ENCODE peak calls at places on chromosomes 2 and 18, in four cellular contexts. One of them, this sample, is unnamed.

GRCh38 chr2:151102196-151102692 is 159.4 kb downstream of the RBM43 start:
- DNase-seq in colonic mucosa: no peak
- DNase-seq in Kasumi-1: no peak
- DNase-seq in A172: no peak
- DNase-seq in this sample: no peak

GRCh38 chr18:46950064-46950656 is 32.8 kb downstream of the KATNAL2 start:
- DNase-seq in Kasumi-1: peak; percentile 34
- DNase-seq in A172: no peak
- DNase-seq in colonic mucosa: no peak
- DNase-seq in this sample: no peak

GRCh38 chr2:26462100-26462499 is 15.8 kb downstream of the OTOF start:
- DNase-seq in Kasumi-1: no peak
- DNase-seq in A172: no peak
- DNase-seq in colonic mucosa: no peak
- DNase-seq in this sample: no peak

GRCh38 chr2:98465456-98466201 is 21.0 kb downstream of the INPP4A start:
- DNase-seq in colonic mucosa: peak; percentile 79
- DNase-seq in Kasumi-1: peak; percentile 95
- DNase-seq in A172: peak; percentile 79
- DNase-seq in this sample: no peak

GRCh38 chr2:188294547-188294946 is 2.9 kb downstream of the GULP1 start:
- DNase-seq in colonic mucosa: no peak
- DNase-seq in A172: no peak
- DNase-seq in Kasumi-1: no peak
- DNase-seq in this sample: no peak

GRCh38 chr18:78737006-78737915 is 242.4 kb upstream of the SALL3 start:
- DNase-seq in A172: no peak
- DNase-seq in colonic mucosa: peak; percentile 9
- DNase-seq in Kasumi-1: no peak
- DNase-seq in this sample: no peak

GRCh38 chr18:23301971-23302370 is 151.1 kb upstream of the RIOK3 start:
- DNase-seq in Kasumi-1: no peak
- DNase-seq in colonic mucosa: no peak
- DNase-seq in A172: no peak
- DNase-seq in this sample: no peak

GRCh38 chr2:95074663-95075439 is 46.8 kb downstream of the MRPS5 start:
- DNase-seq in A172: no peak
- DNase-seq in Kasumi-1: no peak
- DNase-seq in colonic mucosa: no peak
- DNase-seq in this sample: no peak

GRCh38 chr18:48020337-48021250 is 90.1 kb upstream of the SMAD2 start:
- DNase-seq in Kasumi-1: no peak
- DNase-seq in A172: no peak
- DNase-seq in colonic mucosa: no peak
- DNase-seq in this sample: no peak

GRCh38 chr2:46803911-46804670 is 111.5 kb downstream of the MCFD2 start:
- DNase-seq in colonic mucosa: peak; percentile 18
- DNase-seq in Kasumi-1: no peak
- DNase-seq in A172: peak; percentile 98
- DNase-seq in this sample: no peak

GRCh38 chr2:33579226-33579625 is 19.9 kb downstream of the FAM98A start:
- DNase-seq in Kasumi-1: no peak
- DNase-seq in A172: no peak
- DNase-seq in colonic mucosa: no peak
- DNase-seq in this sample: no peak

GRCh38 chr2:174341995-174342571 is 7.3 kb downstream of the SP9 start:
- DNase-seq in Kasumi-1: no peak
- DNase-seq in colonic mucosa: no peak
- DNase-seq in A172: no peak
- DNase-seq in this sample: no peak

GRCh38 chr18:10705291-10705690 is 179.5 kb downstream of the NAPG start:
- DNase-seq in colonic mucosa: no peak
- DNase-seq in A172: no peak
- DNase-seq in Kasumi-1: no peak
- DNase-seq in this sample: no peak

GRCh38 chr2:162091325-162092007 is 17.5 kb upstream of the DPP4 start:
- DNase-seq in colonic mucosa: peak; percentile 81
- DNase-seq in Kasumi-1: no peak
- DNase-seq in A172: peak; percentile 73
- DNase-seq in this sample: peak; percentile 95

GRCh38 chr2:215876937-215877238 is 136.5 kb downstream of the MREG start:
- DNase-seq in A172: no peak
- DNase-seq in Kasumi-1: no peak
- DNase-seq in colonic mucosa: no peak
- DNase-seq in this sample: no peak

GRCh38 chr2:60353863-60354262 is 199.6 kb downstream of the BCL11A start:
- DNase-seq in Kasumi-1: no peak
- DNase-seq in colonic mucosa: no peak
- DNase-seq in A172: no peak
- DNase-seq in this sample: no peak

GRCh38 chr2:137675584-137676327 is 288.5 kb upstream of the HNMT start:
- DNase-seq in A172: no peak
- DNase-seq in colonic mucosa: no peak
- DNase-seq in Kasumi-1: no peak
- DNase-seq in this sample: no peak

GRCh38 chr2:172333626-172334330 is 93.6 kb upstream of the ITGA6 start:
- DNase-seq in colonic mucosa: no peak
- DNase-seq in Kasumi-1: no peak
- DNase-seq in A172: no peak
- DNase-seq in this sample: no peak

GRCh38 chr18:36711813-36712444 is 116.9 kb downstream of the TPGS2 start:
- DNase-seq in Kasumi-1: no peak
- DNase-seq in A172: peak; percentile 95
- DNase-seq in colonic mucosa: no peak
- DNase-seq in this sample: peak; percentile 81

GRCh38 chr2:165058471-165059265 is 103.3 kb upstream of the SLC38A11 start:
- DNase-seq in Kasumi-1: no peak
- DNase-seq in colonic mucosa: no peak
- DNase-seq in A172: no peak
- DNase-seq in this sample: no peak

GRCh38 chr2:113211226-113212105 is 37.7 kb downstream of the PSD4 start:
- DNase-seq in colonic mucosa: no peak
- DNase-seq in A172: peak; percentile 95
- DNase-seq in Kasumi-1: no peak
- DNase-seq in this sample: peak; percentile 92

GRCh38 chr2:240224676-240225075 is 84.2 kb upstream of the OTOS start:
- DNase-seq in Kasumi-1: no peak
- DNase-seq in colonic mucosa: no peak
- DNase-seq in A172: peak; percentile 81
- DNase-seq in this sample: peak; percentile 38

GRCh38 chr2:241629762-241630435 is 7.1 kb downstream of the THAP4 start:
- DNase-seq in colonic mucosa: no peak
- DNase-seq in Kasumi-1: no peak
- DNase-seq in A172: no peak
- DNase-seq in this sample: no peak

GRCh38 chr18:5073026-5073944 is 123.8 kb downstream of the AKAIN1 start:
- DNase-seq in A172: peak; percentile 12
- DNase-seq in colonic mucosa: no peak
- DNase-seq in Kasumi-1: peak; percentile 52
- DNase-seq in this sample: peak; percentile 22

GRCh38 chr18:79718878-79719477 is 39.4 kb downstream of the CTDP1 start:
- DNase-seq in colonic mucosa: no peak
- DNase-seq in Kasumi-1: no peak
- DNase-seq in A172: no peak
- DNase-seq in this sample: no peak

GRCh38 chr18:79766308-79766707 is 31.4 kb upstream of the KCNG2 start:
- DNase-seq in Kasumi-1: no peak
- DNase-seq in A172: no peak
- DNase-seq in colonic mucosa: no peak
- DNase-seq in this sample: no peak

GRCh38 chr2:1219901-1220691 is 193.2 kb upstream of the TPO start:
- DNase-seq in A172: no peak
- DNase-seq in colonic mucosa: no peak
- DNase-seq in Kasumi-1: no peak
- DNase-seq in this sample: no peak

GRCh38 chr18:62715829-62716678 is 713 bp downstream of the PHLPP1 start:
- DNase-seq in A172: peak; percentile 12
- DNase-seq in Kasumi-1: peak; percentile 17
- DNase-seq in colonic mucosa: peak; percentile 57
- DNase-seq in this sample: peak; percentile 45

GRCh38 chr2:227462463-227462951 is 9.4 kb upstream of the AGFG1 start:
- DNase-seq in Kasumi-1: no peak
- DNase-seq in A172: peak; percentile 64
- DNase-seq in colonic mucosa: no peak
- DNase-seq in this sample: no peak

GRCh38 chr18:38940863-38941531 is 1375.4 kb upstream of the CELF4 start:
- DNase-seq in colonic mucosa: no peak
- DNase-seq in Kasumi-1: peak; percentile 34
- DNase-seq in A172: peak; percentile 100
- DNase-seq in this sample: peak; percentile 96

GRCh38 chr2:119541476-119541875 is 2.8 kb upstream of the CFAP221 start:
- DNase-seq in A172: no peak
- DNase-seq in Kasumi-1: no peak
- DNase-seq in colonic mucosa: no peak
- DNase-seq in this sample: no peak

GRCh38 chr2:33216508-33217182 is 259.8 kb upstream of the RASGRP3 start:
- DNase-seq in A172: no peak
- DNase-seq in colonic mucosa: no peak
- DNase-seq in Kasumi-1: no peak
- DNase-seq in this sample: no peak

GRCh38 chr18:845152-845819 is 33.2 kb upstream of the YES1 start:
- DNase-seq in A172: peak; percentile 91
- DNase-seq in Kasumi-1: peak; percentile 57
- DNase-seq in colonic mucosa: peak; percentile 38
- DNase-seq in this sample: no peak

GRCh38 chr2:205175831-205176230 is 506.5 kb upstream of the NRP2 start:
- DNase-seq in Kasumi-1: no peak
- DNase-seq in colonic mucosa: no peak
- DNase-seq in A172: no peak
- DNase-seq in this sample: no peak

GRCh38 chr18:25737710-25738251 is 352.6 kb downstream of the SS18 start:
- DNase-seq in Kasumi-1: no peak
- DNase-seq in A172: no peak
- DNase-seq in colonic mucosa: no peak
- DNase-seq in this sample: peak; percentile 78